ENCODE peak calls at places on chromosome 7, in eight cellular contexts. X is astrocyte; C is GM23338; R is choroid plexus epithelial cell; S is epithelial cell of esophagus; L is IMR-90; A is CD8-positive, alpha-beta T cell; Q is GM06990. V is an unnamed sample.

GRCh38 chr7:43244782-43245181 is 132.3 kb downstream of the HECW1 start:
- DNase-seq in S (no peak), C (no peak), L (no peak), Q (no peak), R (no peak), X (no peak), A (no peak), V (no peak)

GRCh38 chr7:43756368-43757072 is 2.0 kb upstream of the BLVRA start:
- DNase-seq in X (peak), L (peak), R (peak), Q (no peak), S (peak), C (no peak), A (no peak), V (no peak)

GRCh38 chr7:138954545-138955475 is 26.4 kb downstream of the KIAA1549 start:
- DNase-seq in L (no peak), A (no peak), S (no peak), C (peak), Q (no peak), X (no peak), R (no peak), V (peak)

GRCh38 chr7:44712012-44712411 is 36.6 kb upstream of the ZMIZ2 start:
- DNase-seq in A (no peak), Q (no peak), X (no peak), S (peak), C (no peak), L (peak), R (no peak), V (peak)

GRCh38 chr7:9796241-9796640 is 1177.4 kb upstream of the PHF14 start:
- DNase-seq in Q (no peak), C (no peak), L (no peak), X (no peak), A (no peak), S (no peak), R (no peak), V (no peak)

GRCh38 chr7:52140848-52141247 is 824.2 kb upstream of the COBL start:
- DNase-seq in R (no peak), C (no peak), S (no peak), A (no peak), Q (no peak), L (no peak), X (no peak), V (no peak)

GRCh38 chr7:115851291-115851690 is 179.3 kb downstream of the TFEC start:
- DNase-seq in S (peak), C (peak), R (peak), A (no peak), L (peak), X (peak), Q (no peak), V (no peak)

GRCh38 chr7:90119178-90119971 is 34.9 kb upstream of the STEAP1 start:
- DNase-seq in A (peak), S (no peak), Q (no peak), X (peak), L (peak), C (peak), R (peak), V (peak)

GRCh38 chr7:101744588-101744987 is 72.8 kb upstream of the CUX1 start:
- DNase-seq in Q (peak), A (no peak), C (peak), S (no peak), X (no peak), R (no peak), L (no peak), V (peak)

GRCh38 chr7:98670186-98670585 is 53.1 kb downstream of the NPTX2 start:
- DNase-seq in R (no peak), L (no peak), Q (no peak), C (no peak), X (no peak), S (no peak), A (no peak), V (no peak)

GRCh38 chr7:121411597-121411979 is 15.5 kb upstream of the FAM3C start:
- DNase-seq in S (no peak), R (no peak), X (no peak), A (no peak), C (no peak), L (no peak), Q (no peak), V (no peak)

GRCh38 chr7:98038731-98039130 is 48.7 kb upstream of the OCM2 start:
- DNase-seq in S (no peak), Q (no peak), C (no peak), X (no peak), R (no peak), A (no peak), L (no peak), V (no peak)

DNA sequence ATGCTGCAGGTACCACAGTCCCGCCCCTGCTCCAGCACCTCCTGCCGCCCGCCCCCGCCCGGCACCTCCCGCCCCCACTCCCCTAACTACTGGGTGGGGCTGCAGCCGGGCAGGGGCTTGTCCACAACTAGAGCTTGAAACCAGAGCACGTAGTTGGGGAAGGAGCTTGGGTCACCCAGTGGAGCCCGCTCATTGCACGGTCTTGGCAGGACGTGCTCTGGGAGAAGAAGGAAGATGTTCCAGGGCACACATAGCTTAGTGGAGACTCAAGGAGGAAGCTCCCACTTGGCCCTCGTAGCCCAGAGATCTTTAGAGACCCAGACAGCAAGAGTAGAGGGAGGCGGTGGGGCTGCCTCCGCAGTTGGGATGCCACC is 692 bp downstream of the IGFBP1 start:
- DNase-seq in S (no peak), X (no peak), R (peak), C (peak), Q (no peak), L (no peak), A (no peak), V (no peak)
- H3K4me3 ChIP-seq in S (no peak), X (peak), R (peak), C (peak), Q (no peak), L (no peak), A (no peak), V (peak)

DNA sequence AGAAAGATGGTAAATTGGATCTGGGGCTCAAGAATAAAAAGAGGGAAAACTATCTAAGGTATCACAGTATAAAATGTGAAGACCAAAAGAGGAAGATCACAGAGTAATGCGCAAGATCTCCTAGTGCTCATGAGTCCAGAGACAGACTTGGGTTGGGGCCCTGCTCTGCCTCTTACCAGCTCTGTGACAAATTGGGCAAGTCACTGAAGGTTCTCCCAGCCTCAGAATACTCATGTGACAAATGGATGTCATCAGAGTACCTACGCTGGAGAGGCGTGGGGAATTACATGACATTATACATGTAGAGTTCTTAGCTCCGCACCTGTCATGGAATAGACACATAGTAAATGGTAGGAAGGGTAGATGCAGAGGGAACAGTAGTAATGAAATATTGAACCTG is 124.4 kb downstream of the DOCK4 start:
- DNase-seq in S (no peak), A (no peak), C (no peak), Q (no peak), X (no peak), R (no peak), L (no peak), V (no peak)
- H3K4me3 ChIP-seq in S (no peak), A (no peak), C (no peak), Q (no peak), X (no peak), R (no peak), L (no peak), V (no peak)

GRCh38 chr7:18497082-18497481 is 1.5 kb downstream of the HDAC9 start:
- DNase-seq in R (no peak), Q (no peak), C (no peak), A (no peak), X (no peak), L (no peak), S (no peak), V (no peak)
- H3K4me3 ChIP-seq in R (no peak), Q (peak), C (peak), A (no peak), X (peak), L (no peak), S (no peak), V (no peak)

GRCh38 chr7:149074116-149074885 is 16.2 kb downstream of the ZNF786 start:
- DNase-seq in C (no peak), Q (no peak), R (no peak), S (peak), L (no peak), A (no peak), X (no peak), V (no peak)
- H3K4me3 ChIP-seq in C (no peak), Q (no peak), R (no peak), S (no peak), L (no peak), A (no peak), X (no peak), V (no peak)

GRCh38 chr7:1666251-1666778 is 3.8 kb upstream of the ELFN1 start:
- DNase-seq in Q (no peak), C (peak), X (no peak), R (no peak), S (no peak), A (no peak), L (no peak), V (peak)

GRCh38 chr7:1666779-1667565 is 3.1 kb upstream of the ELFN1 start:
- DNase-seq in Q (no peak), A (no peak), L (no peak), C (peak), R (no peak), X (no peak), S (no peak), V (peak)

GRCh38 chr7:1663857-1664651 is 6.0 kb upstream of the ELFN1 start:
- DNase-seq in R (no peak), S (no peak), X (no peak), C (peak), L (no peak), Q (no peak), A (no peak), V (peak)

GRCh38 chr7:1664711-1665591 is 5.1 kb upstream of the ELFN1 start:
- DNase-seq in X (peak), A (peak), C (peak), Q (no peak), R (peak), S (peak), L (peak), V (peak)

DNA sequence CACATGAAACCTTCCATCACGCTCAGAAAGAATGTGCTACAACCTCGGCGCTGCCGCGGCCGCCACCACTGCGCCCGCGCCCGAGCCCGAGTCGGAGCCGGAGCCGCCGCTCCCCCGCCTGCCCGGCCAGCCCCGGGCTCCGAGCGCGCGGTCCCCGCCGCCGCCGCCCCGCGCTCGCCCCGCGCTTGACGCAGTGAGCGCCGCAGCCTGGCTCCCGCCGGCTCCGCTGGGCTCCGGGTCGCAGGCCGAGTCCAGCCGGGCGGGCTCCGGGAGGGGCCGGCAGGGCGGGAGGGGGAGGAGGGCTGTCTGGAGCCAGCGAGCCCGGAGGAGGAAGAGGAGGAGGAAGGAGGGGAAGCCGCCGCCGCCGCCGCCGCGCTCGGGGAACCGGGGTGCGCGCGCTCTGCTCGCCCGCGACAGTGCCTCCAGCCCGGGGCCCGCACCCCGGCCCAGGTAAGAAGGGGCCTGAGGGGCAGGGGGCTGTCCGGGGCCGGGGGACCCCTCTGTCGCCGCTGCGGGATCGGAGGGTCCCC is 4.3 kb upstream of the ELFN1 start:
- DNase-seq in Q (no peak), L (peak), X (no peak), A (no peak), R (peak), S (peak), C (peak), V (peak)
- H3K4me3 ChIP-seq in Q (no peak), L (peak), X (no peak), A (peak), R (peak), S (no peak), C (peak), V (peak)

DNA sequence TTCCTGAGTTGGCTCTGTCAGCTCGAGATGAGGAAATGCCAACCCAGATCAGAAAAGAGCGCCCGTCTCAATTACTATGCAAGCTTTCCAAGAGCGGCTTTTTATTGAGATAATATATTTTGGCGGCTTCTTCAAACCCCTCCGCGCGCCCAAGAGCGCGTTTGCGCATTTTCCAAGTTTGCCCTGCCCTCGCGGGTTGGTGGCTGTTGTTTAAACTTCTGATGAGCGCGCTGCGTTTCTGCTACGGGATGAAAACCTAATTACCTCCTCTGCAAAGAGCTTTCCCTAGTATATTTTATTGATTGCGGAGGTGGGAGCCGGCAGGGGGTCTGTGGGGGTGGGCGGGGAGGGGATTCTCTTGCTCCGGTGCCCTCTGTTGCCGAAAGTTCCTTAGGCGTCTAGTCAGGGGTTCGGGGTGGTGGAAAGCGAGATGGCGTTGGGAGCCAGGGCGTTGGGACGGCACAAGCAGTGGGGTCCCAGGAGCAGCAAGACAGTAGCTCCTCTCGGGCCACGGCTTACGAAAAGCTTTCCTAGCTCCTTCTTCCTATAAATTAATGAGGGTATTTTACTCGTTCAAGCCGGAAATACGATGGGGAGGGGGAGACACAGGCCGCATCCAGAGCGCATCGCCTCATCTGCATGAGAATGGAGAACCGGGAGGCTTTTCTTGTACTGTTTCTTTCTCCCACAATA is 8.3 kb downstream of the NXPH1 start:
- DNase-seq in Q (no peak), L (no peak), A (no peak), S (no peak), C (peak), X (no peak), R (no peak), V (peak)
- H3K4me3 ChIP-seq in Q (no peak), L (no peak), A (no peak), S (no peak), C (peak), X (no peak), R (no peak), V (peak)

GRCh38 chr7:27101906-27102577 is 441 bp downstream of the HOXA2 start:
- DNase-seq in C (peak), S (no peak), L (peak), A (no peak), R (no peak), Q (no peak), X (peak), V (peak)
- H3K4me3 ChIP-seq in C (no peak), S (no peak), L (peak), A (peak), R (no peak), Q (no peak), X (peak), V (no peak)

GRCh38 chr7:65749518-65749917 is 123.4 kb upstream of the VKORC1L1 start:
- DNase-seq in C (no peak), X (no peak), Q (no peak), S (no peak), R (no peak), A (no peak), L (no peak), V (no peak)
- H3K4me3 ChIP-seq in C (peak), X (no peak), Q (no peak), S (no peak), R (no peak), A (no peak), L (no peak), V (no peak)

GRCh38 chr7:35905555-35905954 is 104.7 kb downstream of the SEPTIN7 start:
- DNase-seq in L (peak), R (peak), S (peak), A (no peak), X (peak), C (no peak), Q (no peak), V (no peak)

GRCh38 chr7:35909870-35910357 is 109.1 kb downstream of the SEPTIN7 start:
- DNase-seq in R (no peak), Q (no peak), X (peak), L (no peak), C (no peak), A (no peak), S (peak), V (no peak)

GRCh38 chr7:35906191-35906908 is 105.5 kb downstream of the SEPTIN7 start:
- DNase-seq in R (peak), A (peak), Q (peak), C (peak), S (peak), L (peak), X (peak), V (peak)

GRCh38 chr7:35908305-35909223 is 107.7 kb downstream of the SEPTIN7 start:
- DNase-seq in R (no peak), Q (no peak), S (no peak), X (no peak), C (peak), L (no peak), A (no peak), V (peak)
- H3K4me3 ChIP-seq in R (no peak), Q (no peak), S (no peak), X (no peak), C (no peak), L (no peak), A (no peak), V (no peak)